ENCODE peak calls at places on chromosome 11, in ten cellular contexts. One of them, this sample, is unnamed.

GRCh38 chr11:57158582-57158981 is 23.2 kb upstream of the LRRC55 start:
- DNase-seq in kidney epithelial cell: no peak
- DNase-seq in neuronal stem cell: no peak
- DNase-seq in CD8-positive, alpha-beta T cell: no peak
- DNase-seq in keratinocyte: no peak
- DNase-seq in cardiac fibroblast: no peak
- DNase-seq in psoas muscle: no peak
- DNase-seq in brain microvascular endothelial cell: no peak
- DNase-seq in GM23248: no peak
- DNase-seq in CD4-positive, CD25-positive, alpha-beta regulatory T cell: no peak
- DNase-seq in this sample: no peak

GRCh38 chr11:57210731-57211335 is 26.2 kb downstream of the APLNR start:
- DNase-seq in brain microvascular endothelial cell: no peak
- DNase-seq in GM23248: no peak
- DNase-seq in neuronal stem cell: no peak
- DNase-seq in keratinocyte: no peak
- DNase-seq in psoas muscle: no peak
- DNase-seq in CD4-positive, CD25-positive, alpha-beta regulatory T cell: no peak
- DNase-seq in kidney epithelial cell: no peak
- DNase-seq in CD8-positive, alpha-beta T cell: no peak
- DNase-seq in cardiac fibroblast: no peak
- DNase-seq in this sample: no peak

GRCh38 chr11:85923455-85923854 is 68.3 kb downstream of the CCDC83 start:
- DNase-seq in keratinocyte: no peak
- DNase-seq in psoas muscle: no peak
- DNase-seq in kidney epithelial cell: no peak
- DNase-seq in CD4-positive, CD25-positive, alpha-beta regulatory T cell: no peak
- DNase-seq in cardiac fibroblast: no peak
- DNase-seq in GM23248: no peak
- DNase-seq in neuronal stem cell: no peak
- DNase-seq in brain microvascular endothelial cell: no peak
- DNase-seq in CD8-positive, alpha-beta T cell: no peak
- DNase-seq in this sample: no peak

GRCh38 chr11:116051494-116051893 is 547.3 kb upstream of the CADM1 start:
- DNase-seq in brain microvascular endothelial cell: no peak
- DNase-seq in GM23248: no peak
- DNase-seq in keratinocyte: no peak
- DNase-seq in psoas muscle: no peak
- DNase-seq in kidney epithelial cell: no peak
- DNase-seq in CD4-positive, CD25-positive, alpha-beta regulatory T cell: no peak
- DNase-seq in CD8-positive, alpha-beta T cell: no peak
- DNase-seq in cardiac fibroblast: no peak
- DNase-seq in neuronal stem cell: no peak
- DNase-seq in this sample: no peak

GRCh38 chr11:47524200-47524874 is 28.6 kb downstream of the CELF1 start:
- DNase-seq in kidney epithelial cell: no peak
- DNase-seq in neuronal stem cell: no peak
- DNase-seq in psoas muscle: no peak
- DNase-seq in brain microvascular endothelial cell: no peak
- DNase-seq in CD4-positive, CD25-positive, alpha-beta regulatory T cell: peak
- DNase-seq in cardiac fibroblast: no peak
- DNase-seq in GM23248: peak
- DNase-seq in CD8-positive, alpha-beta T cell: no peak
- DNase-seq in keratinocyte: no peak
- DNase-seq in this sample: no peak

GRCh38 chr11:77981346-77981947 is 13.0 kb downstream of the INTS4 start:
- DNase-seq in brain microvascular endothelial cell: no peak
- DNase-seq in psoas muscle: no peak
- DNase-seq in GM23248: peak
- DNase-seq in cardiac fibroblast: no peak
- DNase-seq in neuronal stem cell: no peak
- DNase-seq in CD8-positive, alpha-beta T cell: no peak
- DNase-seq in keratinocyte: no peak
- DNase-seq in CD4-positive, CD25-positive, alpha-beta regulatory T cell: no peak
- DNase-seq in kidney epithelial cell: no peak
- DNase-seq in this sample: no peak

GRCh38 chr11:94132152-94132558 is 3.5 kb downstream of the PANX1 start:
- DNase-seq in neuronal stem cell: no peak
- DNase-seq in cardiac fibroblast: peak
- DNase-seq in brain microvascular endothelial cell: peak
- DNase-seq in GM23248: peak
- DNase-seq in psoas muscle: peak
- DNase-seq in kidney epithelial cell: peak
- DNase-seq in keratinocyte: peak
- DNase-seq in CD4-positive, CD25-positive, alpha-beta regulatory T cell: no peak
- DNase-seq in CD8-positive, alpha-beta T cell: no peak
- DNase-seq in this sample: peak

GRCh38 chr11:73466643-73467042 is 90.4 kb downstream of the RELT start:
- DNase-seq in cardiac fibroblast: no peak
- DNase-seq in keratinocyte: no peak
- DNase-seq in brain microvascular endothelial cell: no peak
- DNase-seq in CD4-positive, CD25-positive, alpha-beta regulatory T cell: no peak
- DNase-seq in GM23248: no peak
- DNase-seq in CD8-positive, alpha-beta T cell: no peak
- DNase-seq in neuronal stem cell: no peak
- DNase-seq in psoas muscle: no peak
- DNase-seq in kidney epithelial cell: no peak
- DNase-seq in this sample: no peak

GRCh38 chr11:124608146-124608545 is 3.1 kb upstream of the PANX3 start:
- DNase-seq in neuronal stem cell: no peak
- DNase-seq in kidney epithelial cell: no peak
- DNase-seq in CD8-positive, alpha-beta T cell: no peak
- DNase-seq in cardiac fibroblast: no peak
- DNase-seq in psoas muscle: no peak
- DNase-seq in brain microvascular endothelial cell: no peak
- DNase-seq in GM23248: no peak
- DNase-seq in CD4-positive, CD25-positive, alpha-beta regulatory T cell: no peak
- DNase-seq in keratinocyte: no peak
- DNase-seq in this sample: no peak

GRCh38 chr11:44960200-44960845 is 9.6 kb upstream of the TP53I11 start:
- DNase-seq in psoas muscle: no peak
- DNase-seq in neuronal stem cell: no peak
- DNase-seq in keratinocyte: no peak
- DNase-seq in kidney epithelial cell: no peak
- DNase-seq in brain microvascular endothelial cell: no peak
- DNase-seq in CD4-positive, CD25-positive, alpha-beta regulatory T cell: no peak
- DNase-seq in GM23248: peak
- DNase-seq in CD8-positive, alpha-beta T cell: no peak
- DNase-seq in cardiac fibroblast: no peak
- DNase-seq in this sample: no peak

GRCh38 chr11:5727691-5728090 is 8.6 kb upstream of the OR56B1 start:
- DNase-seq in GM23248: no peak
- DNase-seq in CD4-positive, CD25-positive, alpha-beta regulatory T cell: no peak
- DNase-seq in neuronal stem cell: no peak
- DNase-seq in CD8-positive, alpha-beta T cell: no peak
- DNase-seq in psoas muscle: no peak
- DNase-seq in brain microvascular endothelial cell: no peak
- DNase-seq in keratinocyte: no peak
- DNase-seq in cardiac fibroblast: no peak
- DNase-seq in kidney epithelial cell: no peak
- DNase-seq in this sample: no peak

GRCh38 chr11:117597083-117597482 is 199.9 kb downstream of the DSCAML1 start:
- DNase-seq in keratinocyte: peak
- DNase-seq in neuronal stem cell: peak
- DNase-seq in psoas muscle: no peak
- DNase-seq in GM23248: peak
- DNase-seq in CD8-positive, alpha-beta T cell: no peak
- DNase-seq in CD4-positive, CD25-positive, alpha-beta regulatory T cell: peak
- DNase-seq in brain microvascular endothelial cell: peak
- DNase-seq in cardiac fibroblast: peak
- DNase-seq in kidney epithelial cell: no peak
- DNase-seq in this sample: peak

GRCh38 chr11:112289588-112290461 is 29.2 kb upstream of the PLET1 start:
- DNase-seq in GM23248: peak
- DNase-seq in CD4-positive, CD25-positive, alpha-beta regulatory T cell: peak
- DNase-seq in neuronal stem cell: peak
- DNase-seq in keratinocyte: no peak
- DNase-seq in CD8-positive, alpha-beta T cell: peak
- DNase-seq in cardiac fibroblast: peak
- DNase-seq in psoas muscle: peak
- DNase-seq in brain microvascular endothelial cell: peak
- DNase-seq in kidney epithelial cell: no peak
- DNase-seq in this sample: no peak

GRCh38 chr11:44205836-44206235 is 104.1 kb downstream of the ALX4 start:
- DNase-seq in CD8-positive, alpha-beta T cell: no peak
- DNase-seq in kidney epithelial cell: no peak
- DNase-seq in brain microvascular endothelial cell: no peak
- DNase-seq in neuronal stem cell: no peak
- DNase-seq in cardiac fibroblast: no peak
- DNase-seq in GM23248: no peak
- DNase-seq in psoas muscle: no peak
- DNase-seq in CD4-positive, CD25-positive, alpha-beta regulatory T cell: no peak
- DNase-seq in keratinocyte: no peak
- DNase-seq in this sample: no peak

GRCh38 chr11:66317322-66317765 is 500 bp upstream of the CD248 start:
- DNase-seq in CD4-positive, CD25-positive, alpha-beta regulatory T cell: peak
- DNase-seq in GM23248: peak
- DNase-seq in neuronal stem cell: no peak
- DNase-seq in CD8-positive, alpha-beta T cell: no peak
- DNase-seq in brain microvascular endothelial cell: peak
- DNase-seq in psoas muscle: peak
- DNase-seq in kidney epithelial cell: no peak
- DNase-seq in keratinocyte: no peak
- DNase-seq in cardiac fibroblast: peak
- DNase-seq in this sample: no peak
- H3K4me3 ChIP-seq in CD4-positive, CD25-positive, alpha-beta regulatory T cell: no peak
- H3K4me3 ChIP-seq in GM23248: peak
- H3K4me3 ChIP-seq in neuronal stem cell: no peak
- H3K4me3 ChIP-seq in CD8-positive, alpha-beta T cell: peak
- H3K4me3 ChIP-seq in brain microvascular endothelial cell: peak
- H3K4me3 ChIP-seq in psoas muscle: peak
- H3K4me3 ChIP-seq in kidney epithelial cell: no peak
- H3K4me3 ChIP-seq in keratinocyte: no peak
- H3K4me3 ChIP-seq in cardiac fibroblast: no peak
- H3K4me3 ChIP-seq in this sample: no peak

GRCh38 chr11:62543680-62544444 is 2.7 kb downstream of the AHNAK start:
- DNase-seq in neuronal stem cell: no peak
- DNase-seq in CD8-positive, alpha-beta T cell: no peak
- DNase-seq in kidney epithelial cell: no peak
- DNase-seq in psoas muscle: peak
- DNase-seq in cardiac fibroblast: no peak
- DNase-seq in keratinocyte: no peak
- DNase-seq in brain microvascular endothelial cell: no peak
- DNase-seq in CD4-positive, CD25-positive, alpha-beta regulatory T cell: no peak
- DNase-seq in GM23248: peak
- DNase-seq in this sample: no peak

GRCh38 chr11:62544521-62545436 is 1.8 kb downstream of the AHNAK start:
- DNase-seq in psoas muscle: peak
- DNase-seq in GM23248: peak
- DNase-seq in cardiac fibroblast: no peak
- DNase-seq in CD8-positive, alpha-beta T cell: no peak
- DNase-seq in CD4-positive, CD25-positive, alpha-beta regulatory T cell: peak
- DNase-seq in brain microvascular endothelial cell: no peak
- DNase-seq in neuronal stem cell: no peak
- DNase-seq in kidney epithelial cell: no peak
- DNase-seq in keratinocyte: no peak
- DNase-seq in this sample: no peak

GRCh38 chr11:62542111-62542745 is 4.4 kb downstream of the AHNAK start:
- DNase-seq in keratinocyte: no peak
- DNase-seq in kidney epithelial cell: no peak
- DNase-seq in GM23248: no peak
- DNase-seq in brain microvascular endothelial cell: no peak
- DNase-seq in cardiac fibroblast: no peak
- DNase-seq in psoas muscle: no peak
- DNase-seq in CD4-positive, CD25-positive, alpha-beta regulatory T cell: no peak
- DNase-seq in CD8-positive, alpha-beta T cell: no peak
- DNase-seq in neuronal stem cell: no peak
- DNase-seq in this sample: no peak

GRCh38 chr11:62540804-62541671 is 5.6 kb downstream of the AHNAK start:
- DNase-seq in CD4-positive, CD25-positive, alpha-beta regulatory T cell: peak
- DNase-seq in GM23248: peak
- DNase-seq in kidney epithelial cell: no peak
- DNase-seq in cardiac fibroblast: no peak
- DNase-seq in neuronal stem cell: no peak
- DNase-seq in brain microvascular endothelial cell: no peak
- DNase-seq in psoas muscle: peak
- DNase-seq in keratinocyte: no peak
- DNase-seq in CD8-positive, alpha-beta T cell: no peak
- DNase-seq in this sample: no peak

GRCh38 chr11:62542750-62543567 is 3.6 kb downstream of the AHNAK start:
- DNase-seq in CD4-positive, CD25-positive, alpha-beta regulatory T cell: peak
- DNase-seq in psoas muscle: peak
- DNase-seq in kidney epithelial cell: no peak
- DNase-seq in keratinocyte: no peak
- DNase-seq in neuronal stem cell: peak
- DNase-seq in cardiac fibroblast: peak
- DNase-seq in CD8-positive, alpha-beta T cell: peak
- DNase-seq in brain microvascular endothelial cell: peak
- DNase-seq in GM23248: peak
- DNase-seq in this sample: no peak
- H3K4me3 ChIP-seq in CD4-positive, CD25-positive, alpha-beta regulatory T cell: peak
- H3K4me3 ChIP-seq in psoas muscle: peak
- H3K4me3 ChIP-seq in kidney epithelial cell: peak
- H3K4me3 ChIP-seq in keratinocyte: peak
- H3K4me3 ChIP-seq in neuronal stem cell: no peak
- H3K4me3 ChIP-seq in cardiac fibroblast: peak
- H3K4me3 ChIP-seq in CD8-positive, alpha-beta T cell: peak
- H3K4me3 ChIP-seq in brain microvascular endothelial cell: peak
- H3K4me3 ChIP-seq in GM23248: peak
- H3K4me3 ChIP-seq in this sample: peak

DNA sequence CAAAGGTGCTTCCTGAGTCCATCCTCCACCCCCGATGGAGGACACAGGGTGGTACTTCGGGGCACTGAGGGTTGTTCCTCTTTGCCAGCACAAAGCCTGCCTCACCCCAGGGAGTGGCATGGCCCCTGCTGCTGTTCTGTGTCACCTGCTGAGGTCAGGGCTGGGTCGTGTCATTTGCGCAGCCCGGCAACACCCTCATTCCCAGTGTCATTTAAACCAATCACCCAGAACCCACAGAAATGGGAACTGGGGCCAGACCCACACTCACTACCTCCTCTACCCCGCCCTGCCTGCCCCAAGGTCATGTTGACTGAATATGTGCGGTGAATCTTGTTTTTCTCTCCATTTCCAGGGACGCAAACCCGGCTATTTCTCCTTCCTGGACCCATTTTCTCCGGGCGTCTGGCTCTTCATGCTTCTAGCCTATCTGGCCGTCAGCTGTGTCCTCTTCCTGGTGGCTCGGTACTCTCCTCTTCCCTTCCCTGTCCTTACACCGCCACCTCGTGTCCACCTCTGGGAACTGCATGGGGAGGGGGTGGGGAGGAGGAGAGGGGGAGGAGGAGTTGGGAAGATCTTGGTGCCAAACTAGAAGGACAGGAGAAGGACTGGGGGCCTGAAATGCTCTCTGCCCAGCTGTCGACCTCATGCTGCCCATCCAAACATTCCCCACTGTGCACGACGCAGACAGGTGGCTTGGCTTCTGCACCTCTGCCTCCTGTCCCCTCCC is 71.2 kb upstream of the TBCEL start:
- DNase-seq in CD4-positive, CD25-positive, alpha-beta regulatory T cell: peak
- DNase-seq in psoas muscle: peak
- DNase-seq in cardiac fibroblast: peak
- DNase-seq in kidney epithelial cell: peak
- DNase-seq in GM23248: peak
- DNase-seq in keratinocyte: peak
- DNase-seq in neuronal stem cell: peak
- DNase-seq in CD8-positive, alpha-beta T cell: peak
- DNase-seq in brain microvascular endothelial cell: peak
- DNase-seq in this sample: no peak
- H3K4me3 ChIP-seq in CD4-positive, CD25-positive, alpha-beta regulatory T cell: no peak
- H3K4me3 ChIP-seq in psoas muscle: peak
- H3K4me3 ChIP-seq in cardiac fibroblast: no peak
- H3K4me3 ChIP-seq in kidney epithelial cell: no peak
- H3K4me3 ChIP-seq in GM23248: peak
- H3K4me3 ChIP-seq in keratinocyte: no peak
- H3K4me3 ChIP-seq in neuronal stem cell: no peak
- H3K4me3 ChIP-seq in CD8-positive, alpha-beta T cell: peak
- H3K4me3 ChIP-seq in brain microvascular endothelial cell: no peak
- H3K4me3 ChIP-seq in this sample: no peak

GRCh38 chr11:66112640-66113098 is 42.6 kb downstream of the PACS1 start:
- DNase-seq in GM23248: peak
- DNase-seq in neuronal stem cell: no peak
- DNase-seq in CD4-positive, CD25-positive, alpha-beta regulatory T cell: no peak
- DNase-seq in keratinocyte: no peak
- DNase-seq in kidney epithelial cell: no peak
- DNase-seq in brain microvascular endothelial cell: peak
- DNase-seq in CD8-positive, alpha-beta T cell: no peak
- DNase-seq in cardiac fibroblast: peak
- DNase-seq in psoas muscle: no peak
- DNase-seq in this sample: no peak
- H3K4me3 ChIP-seq in GM23248: peak
- H3K4me3 ChIP-seq in neuronal stem cell: no peak
- H3K4me3 ChIP-seq in CD4-positive, CD25-positive, alpha-beta regulatory T cell: peak
- H3K4me3 ChIP-seq in keratinocyte: no peak
- H3K4me3 ChIP-seq in kidney epithelial cell: no peak
- H3K4me3 ChIP-seq in brain microvascular endothelial cell: no peak
- H3K4me3 ChIP-seq in CD8-positive, alpha-beta T cell: no peak
- H3K4me3 ChIP-seq in cardiac fibroblast: no peak
- H3K4me3 ChIP-seq in psoas muscle: no peak
- H3K4me3 ChIP-seq in this sample: no peak

This sample was measured in retinal pigment epithelial cell.